ENCODE peak calls at places on chromosomes 12 and 14, in four cellular contexts. One of them, this sample, is unnamed.

GRCh38 chr12:111596985-111597730 is 2.0 kb downstream of the ATXN2 start:
- DNase-seq in NCI-H2171 treated with DMSO at 0.1 percent for 48 hours: peak; percentile 53
- DNase-seq in activated CD4-positive, CD25-positive, alpha-beta regulatory T cell: no peak
- DNase-seq in activated T-helper 2 cell treated with anti-CD3 and anti-CD28 coated beads, Interferon-gamma antibody, Interleukin-2, Interleukin-4, amounts not matched to agents 10 μg/mL and 5 μg/mL and 100 μg/mL, durations not matched to agents 14 hours and 24 hours and 36 hours: peak; percentile 14
- DNase-seq in this sample: peak; percentile 21

GRCh38 chr12:42690264-42690663 is 100.7 kb upstream of the PRICKLE1 start:
- DNase-seq in NCI-H2171 treated with DMSO at 0.1 percent for 48 hours: no peak
- DNase-seq in activated CD4-positive, CD25-positive, alpha-beta regulatory T cell: no peak
- DNase-seq in activated T-helper 2 cell treated with anti-CD3 and anti-CD28 coated beads, Interferon-gamma antibody, Interleukin-2, Interleukin-4, amounts not matched to agents 10 μg/mL and 5 μg/mL and 100 μg/mL, durations not matched to agents 14 hours and 24 hours and 36 hours: no peak
- DNase-seq in this sample: no peak

GRCh38 chr14:75609606-75610476 is 31.4 kb downstream of the FLVCR2 start:
- DNase-seq in NCI-H2171 treated with DMSO at 0.1 percent for 48 hours: no peak
- DNase-seq in activated CD4-positive, CD25-positive, alpha-beta regulatory T cell: no peak
- DNase-seq in activated T-helper 2 cell treated with anti-CD3 and anti-CD28 coated beads, Interferon-gamma antibody, Interleukin-2, Interleukin-4, amounts not matched to agents 10 μg/mL and 5 μg/mL and 100 μg/mL, durations not matched to agents 14 hours and 24 hours and 36 hours: no peak
- DNase-seq in this sample: no peak

GRCh38 chr12:94601972-94602517 is 48.3 kb downstream of the TMCC3 start:
- DNase-seq in NCI-H2171 treated with DMSO at 0.1 percent for 48 hours: no peak
- DNase-seq in activated CD4-positive, CD25-positive, alpha-beta regulatory T cell: no peak
- DNase-seq in activated T-helper 2 cell treated with anti-CD3 and anti-CD28 coated beads, Interferon-gamma antibody, Interleukin-2, Interleukin-4, amounts not matched to agents 10 μg/mL and 5 μg/mL and 100 μg/mL, durations not matched to agents 14 hours and 24 hours and 36 hours: no peak
- DNase-seq in this sample: no peak

GRCh38 chr12:76685246-76685678 is 78.7 kb upstream of the ZDHHC17 start:
- DNase-seq in NCI-H2171 treated with DMSO at 0.1 percent for 48 hours: no peak
- DNase-seq in activated CD4-positive, CD25-positive, alpha-beta regulatory T cell: no peak
- DNase-seq in activated T-helper 2 cell treated with anti-CD3 and anti-CD28 coated beads, Interferon-gamma antibody, Interleukin-2, Interleukin-4, amounts not matched to agents 10 μg/mL and 5 μg/mL and 100 μg/mL, durations not matched to agents 14 hours and 24 hours and 36 hours: no peak
- DNase-seq in this sample: no peak

GRCh38 chr14:76761198-76761848 is at the start of gene VASH1:
- DNase-seq in NCI-H2171 treated with DMSO at 0.1 percent for 48 hours: peak; percentile 57
- DNase-seq in activated CD4-positive, CD25-positive, alpha-beta regulatory T cell: peak; percentile 28
- DNase-seq in activated T-helper 2 cell treated with anti-CD3 and anti-CD28 coated beads, Interferon-gamma antibody, Interleukin-2, Interleukin-4, amounts not matched to agents 10 μg/mL and 5 μg/mL and 100 μg/mL, durations not matched to agents 14 hours and 24 hours and 36 hours: peak; percentile 64
- DNase-seq in this sample: peak; percentile 50

GRCh38 chr14:103594265-103594664 is 31.5 kb downstream of the COA8 start:
- DNase-seq in NCI-H2171 treated with DMSO at 0.1 percent for 48 hours: peak; percentile 92
- DNase-seq in activated CD4-positive, CD25-positive, alpha-beta regulatory T cell: no peak
- DNase-seq in activated T-helper 2 cell treated with anti-CD3 and anti-CD28 coated beads, Interferon-gamma antibody, Interleukin-2, Interleukin-4, amounts not matched to agents 10 μg/mL and 5 μg/mL and 100 μg/mL, durations not matched to agents 14 hours and 24 hours and 36 hours: no peak
- DNase-seq in this sample: no peak

GRCh38 chr14:35351897-35352273 is 52.7 kb downstream of the NFKBIA start:
- DNase-seq in NCI-H2171 treated with DMSO at 0.1 percent for 48 hours: no peak
- DNase-seq in activated CD4-positive, CD25-positive, alpha-beta regulatory T cell: no peak
- DNase-seq in activated T-helper 2 cell treated with anti-CD3 and anti-CD28 coated beads, Interferon-gamma antibody, Interleukin-2, Interleukin-4, amounts not matched to agents 10 μg/mL and 5 μg/mL and 100 μg/mL, durations not matched to agents 14 hours and 24 hours and 36 hours: no peak
- DNase-seq in this sample: no peak

GRCh38 chr14:101991336-101991735 is 27.0 kb downstream of the DYNC1H1 start:
- DNase-seq in NCI-H2171 treated with DMSO at 0.1 percent for 48 hours: no peak
- DNase-seq in activated CD4-positive, CD25-positive, alpha-beta regulatory T cell: no peak
- DNase-seq in activated T-helper 2 cell treated with anti-CD3 and anti-CD28 coated beads, Interferon-gamma antibody, Interleukin-2, Interleukin-4, amounts not matched to agents 10 μg/mL and 5 μg/mL and 100 μg/mL, durations not matched to agents 14 hours and 24 hours and 36 hours: no peak
- DNase-seq in this sample: no peak

GRCh38 chr14:95307402-95308041 is 12.2 kb downstream of the CLMN start:
- DNase-seq in NCI-H2171 treated with DMSO at 0.1 percent for 48 hours: no peak
- DNase-seq in activated CD4-positive, CD25-positive, alpha-beta regulatory T cell: no peak
- DNase-seq in activated T-helper 2 cell treated with anti-CD3 and anti-CD28 coated beads, Interferon-gamma antibody, Interleukin-2, Interleukin-4, amounts not matched to agents 10 μg/mL and 5 μg/mL and 100 μg/mL, durations not matched to agents 14 hours and 24 hours and 36 hours: no peak
- DNase-seq in this sample: no peak

GRCh38 chr12:87760943-87761342 is 268.3 kb downstream of the C12orf50 start:
- DNase-seq in NCI-H2171 treated with DMSO at 0.1 percent for 48 hours: no peak
- DNase-seq in activated CD4-positive, CD25-positive, alpha-beta regulatory T cell: no peak
- DNase-seq in activated T-helper 2 cell treated with anti-CD3 and anti-CD28 coated beads, Interferon-gamma antibody, Interleukin-2, Interleukin-4, amounts not matched to agents 10 μg/mL and 5 μg/mL and 100 μg/mL, durations not matched to agents 14 hours and 24 hours and 36 hours: no peak
- DNase-seq in this sample: no peak

GRCh38 chr12:77294016-77294415 is 228.6 kb upstream of the E2F7 start:
- DNase-seq in NCI-H2171 treated with DMSO at 0.1 percent for 48 hours: no peak
- DNase-seq in activated CD4-positive, CD25-positive, alpha-beta regulatory T cell: no peak
- DNase-seq in activated T-helper 2 cell treated with anti-CD3 and anti-CD28 coated beads, Interferon-gamma antibody, Interleukin-2, Interleukin-4, amounts not matched to agents 10 μg/mL and 5 μg/mL and 100 μg/mL, durations not matched to agents 14 hours and 24 hours and 36 hours: no peak
- DNase-seq in this sample: no peak